ENCODE peak calls at places on chromosome 3, in seven cellular contexts. Y is ELF-1, G is psoas muscle, Q is tibial nerve, W is HEK293T, K is natural killer cell, P is M059J. O is an unnamed sample.

GRCh38 chr3:138438896-138439295 is 4.5 kb downstream of the ESYT3 start:
- DNase-seq in K (no peak), Y (no peak), G (no peak), Q (no peak), W (no peak), P (peak; percentile 79), O (peak; percentile 86)

GRCh38 chr3:157606392-157607197 is 103.4 kb upstream of the VEPH1 start:
- DNase-seq in Y (peak; percentile 92), W (peak; percentile 81), K (peak; percentile 23), P (peak; percentile 82), G (peak; percentile 40), Q (peak; percentile 43), O (peak; percentile 95)

GRCh38 chr3:134644731-134645514 is 5.9 kb downstream of the KY start:
- DNase-seq in P (peak; percentile 26), W (no peak), Y (peak; percentile 32), G (peak; percentile 41), Q (no peak), K (no peak), O (peak; percentile 41)

GRCh38 chr3:185727873-185728272 is 97.0 kb downstream of the IGF2BP2 start:
- DNase-seq in K (no peak), W (no peak), G (no peak), Q (no peak), Y (no peak), P (no peak), O (no peak)

GRCh38 chr3:195693428-195694216 is 27.2 kb upstream of the MUC20 start:
- DNase-seq in Y (no peak), Q (no peak), W (no peak), K (no peak), P (no peak), G (no peak), O (no peak)

GRCh38 chr3:115792206-115792955 is 169.1 kb downstream of the GAP43 start:
- DNase-seq in W (no peak), Y (no peak), Q (no peak), P (peak; percentile 76), G (no peak), K (no peak), O (no peak)

GRCh38 chr3:122793568-122794416 is at the start of gene HSPBAP1:
- DNase-seq in Q (peak; percentile 90), P (peak; percentile 98), W (peak; percentile 88), K (peak; percentile 92), Y (peak; percentile 97), G (peak; percentile 95), O (peak; percentile 96)

GRCh38 chr3:13166243-13167063 is 93.2 kb upstream of the IQSEC1 start:
- DNase-seq in K (no peak), Y (no peak), G (no peak), P (no peak), Q (no peak), W (no peak), O (no peak)

GRCh38 chr3:119690043-119690656 is 12.7 kb upstream of the CFAP91 start:
- DNase-seq in G (no peak), Q (no peak), K (no peak), P (peak; percentile 41), W (peak; percentile 39), Y (no peak), O (no peak)

GRCh38 chr3:160448845-160449659 is 534 bp downstream of the TRIM59 start:
- DNase-seq in P (peak; percentile 50), Y (no peak), K (no peak), W (no peak), G (no peak), Q (no peak), O (no peak)

GRCh38 chr3:122681294-122682015 is 816 bp downstream of the PARP14 start:
- DNase-seq in Q (no peak), P (peak; percentile 17), G (no peak), Y (no peak), W (no peak), K (no peak), O (no peak)

GRCh38 chr3:62922326-62922725 is 47.1 kb upstream of the CADPS start:
- DNase-seq in W (no peak), G (no peak), Y (no peak), Q (no peak), P (peak; percentile 7), K (no peak), O (no peak)

GRCh38 chr3:11014253-11014652 is 21.7 kb downstream of the SLC6A1 start:
- DNase-seq in W (no peak), Y (no peak), P (peak; percentile 3), K (no peak), G (no peak), Q (no peak), O (no peak)

GRCh38 chr3:30747771-30748281 is 141.4 kb downstream of the TGFBR2 start:
- DNase-seq in G (no peak), P (peak; percentile 77), K (no peak), Q (no peak), W (peak; percentile 15), Y (no peak), O (no peak)

GRCh38 chr3:193016437-193016887 is 98.8 kb upstream of the MB21D2 start:
- DNase-seq in Q (no peak), W (no peak), K (no peak), Y (peak; percentile 58), P (peak; percentile 82), G (peak; percentile 16), O (no peak)

GRCh38 chr3:127903596-127903995 is 11.4 kb upstream of the KBTBD12 start:
- DNase-seq in K (no peak), G (no peak), W (no peak), Y (no peak), P (no peak), Q (no peak), O (no peak)

GRCh38 chr3:20073068-20073467 is 32.8 kb downstream of the KAT2B start:
- DNase-seq in P (no peak), Q (no peak), K (no peak), G (no peak), W (no peak), Y (no peak), O (no peak)

GRCh38 chr3:31187380-31187779 is 292.9 kb upstream of the GADL1 start:
- DNase-seq in Y (no peak), K (no peak), G (no peak), Q (no peak), W (no peak), P (no peak), O (no peak)

GRCh38 chr3:105970283-105970682 is 101.5 kb upstream of the CBLB start:
- DNase-seq in Q (no peak), W (no peak), Y (peak; percentile 77), G (no peak), P (peak; percentile 82), K (no peak), O (peak; percentile 57)

GRCh38 chr3:41405466-41405865 is 206.2 kb downstream of the CTNNB1 start:
- DNase-seq in K (no peak), P (peak; percentile 73), Y (no peak), G (no peak), Q (no peak), W (no peak), O (no peak)

GRCh38 chr3:28924744-28925360 is 356.0 kb upstream of the RBMS3 start:
- DNase-seq in P (peak; percentile 33), Y (no peak), Q (no peak), K (no peak), G (no peak), W (no peak), O (no peak)

GRCh38 chr3:62870321-62870720 is 4.9 kb downstream of the CADPS start:
- DNase-seq in Y (no peak), Q (no peak), W (no peak), G (no peak), P (peak; percentile 8), K (no peak), O (no peak)

GRCh38 chr3:9902372-9903237 is at the start of gene IL17RE:
- DNase-seq in Y (peak; percentile 56), K (no peak), G (no peak), Q (no peak), P (no peak), W (no peak), O (peak; percentile 79)

GRCh38 chr3:165696496-165696895 is 140.7 kb downstream of the BCHE start:
- DNase-seq in W (no peak), K (no peak), Y (no peak), G (no peak), Q (no peak), P (no peak), O (no peak)

GRCh38 chr3:139434764-139435291 is 41.5 kb downstream of the RBP2 start:
- DNase-seq in Y (peak; percentile 61), Q (no peak), W (no peak), G (no peak), K (no peak), P (peak; percentile 39), O (peak; percentile 57)

GRCh38 chr3:42790714-42791229 is 13.5 kb downstream of the HIGD1A start:
- DNase-seq in K (no peak), Y (no peak), P (no peak), G (no peak), Q (no peak), W (no peak), O (no peak)

GRCh38 chr3:4517643-4518042 is 24.5 kb downstream of the ITPR1 start:
- DNase-seq in G (no peak), P (no peak), Q (no peak), K (no peak), W (no peak), Y (no peak), O (no peak)

GRCh38 chr3:18080198-18080689 is 337.8 kb upstream of the TBC1D5 start:
- DNase-seq in Q (no peak), K (no peak), P (peak; percentile 39), G (no peak), Y (no peak), W (no peak), O (no peak)

GRCh38 chr3:148852271-148853000 is 12.7 kb upstream of the CPA3 start:
- DNase-seq in K (no peak), G (no peak), Q (no peak), Y (no peak), P (no peak), W (no peak), O (no peak)

GRCh38 chr3:141009496-141009895 is 41.7 kb upstream of the SPSB4 start:
- DNase-seq in Q (no peak), P (no peak), Y (no peak), G (no peak), W (no peak), K (no peak), O (no peak)

GRCh38 chr3:63933459-63933858 is 21.3 kb upstream of the SCAANT1 start:
- DNase-seq in K (no peak), Q (no peak), Y (no peak), G (no peak), W (no peak), P (no peak), O (no peak)

GRCh38 chr3:13947912-13948311 is 68.0 kb upstream of the WNT7A start:
- DNase-seq in K (no peak), G (no peak), Y (no peak), Q (no peak), W (no peak), P (no peak), O (no peak)

GRCh38 chr3:94440767-94441493 is 378.1 kb downstream of the NSUN3 start:
- DNase-seq in G (no peak), P (peak; percentile 62), Q (no peak), K (no peak), W (no peak), Y (no peak), O (no peak)